ENCODE peak calls at places on chromosomes 7 and 10, in five cellular contexts. U is GM23248, E is HCT116, I is SK-N-SH, C is PC-3. N is an unnamed sample.

GRCh38 chr7:11127112-11127785 is 153.6 kb downstream of the PHF14 start:
- DNase-seq in U (peak; percentile 17), E (no peak), I (no peak), C (no peak), N (peak; percentile 13)

GRCh38 chr10:115829501-115830215 is 443.3 kb downstream of the GFRA1 start:
- DNase-seq in U (peak; percentile 78), E (no peak), I (no peak), C (no peak), N (peak; percentile 18)

GRCh38 chr7:157461805-157462771 is 125.3 kb downstream of the DNAJB6 start:
- DNase-seq in U (no peak), E (no peak), I (no peak), C (no peak), N (no peak)

GRCh38 chr7:113751547-113751946 is 167.3 kb downstream of the PPP1R3A start:
- DNase-seq in U (no peak), E (no peak), I (no peak), C (no peak), N (no peak)

GRCh38 chr10:92839191-92840085 is 8.9 kb upstream of the EXOC6 start:
- DNase-seq in U (peak; percentile 41), E (no peak), I (peak; percentile 63), C (no peak), N (peak; percentile 90)

GRCh38 chr10:2145486-2145885 is 408.2 kb upstream of the ADARB2 start:
- DNase-seq in U (no peak), E (no peak), I (no peak), C (no peak), N (peak; percentile 17)

GRCh38 chr10:70480254-70480861 is 1.8 kb downstream of the PALD1 start:
- DNase-seq in U (no peak), E (no peak), I (no peak), C (no peak), N (no peak)

GRCh38 chr7:19107392-19108147 is 9.9 kb downstream of the TWIST1 start:
- DNase-seq in U (peak; percentile 88), E (no peak), I (peak; percentile 77), C (peak; percentile 33), N (peak; percentile 73)

GRCh38 chr10:29980084-29980483 is 79.3 kb downstream of the JCAD start:
- DNase-seq in U (no peak), E (no peak), I (no peak), C (peak; percentile 58), N (no peak)

GRCh38 chr7:108459922-108460551 is 3.8 kb upstream of the NRCAM start:
- DNase-seq in U (peak; percentile 44), E (peak; percentile 4), I (peak; percentile 66), C (peak; percentile 55), N (peak; percentile 70)

GRCh38 chr7:19368540-19368939 is 223.3 kb upstream of the FERD3L start:
- DNase-seq in U (peak; percentile 31), E (no peak), I (no peak), C (no peak), N (peak; percentile 31)

GRCh38 chr7:21733837-21734236 is 191.0 kb downstream of the DNAH11 start:
- DNase-seq in U (no peak), E (no peak), I (no peak), C (no peak), N (no peak)

GRCh38 chr10:15724683-15725082 is 5.0 kb upstream of the ITGA8 start:
- DNase-seq in U (no peak), E (no peak), I (no peak), C (no peak), N (no peak)

GRCh38 chr7:25854608-25855497 is 297.1 kb upstream of the NFE2L3 start:
- DNase-seq in U (peak; percentile 99), E (peak; percentile 99), I (peak; percentile 94), C (peak; percentile 92), N (peak; percentile 99)

GRCh38 chr7:28700790-28701203 is 257.3 kb downstream of the TRIL start:
- DNase-seq in U (peak; percentile 61), E (no peak), I (no peak), C (no peak), N (no peak)

GRCh38 chr10:110708776-110709443 is 64.8 kb downstream of the RBM20 start:
- DNase-seq in U (no peak), E (no peak), I (no peak), C (no peak), N (no peak)

GRCh38 chr7:101534015-101534803 is 94.9 kb downstream of the MYL10 start:
- DNase-seq in U (no peak), E (no peak), I (no peak), C (no peak), N (no peak)

GRCh38 chr7:143405158-143405557 is 3.5 kb downstream of the EPHA1 start:
- DNase-seq in U (no peak), E (no peak), I (peak; percentile 74), C (no peak), N (no peak)

GRCh38 chr10:110498087-110498981 is 627 bp downstream of the DUSP5 start:
- DNase-seq in U (peak; percentile 87), E (no peak), I (peak; percentile 76), C (no peak), N (peak; percentile 58)

GRCh38 chr10:131396108-131397010 is 84.8 kb upstream of the TCERG1L start:
- DNase-seq in U (peak; percentile 2), E (no peak), I (peak; percentile 57), C (no peak), N (peak; percentile 18)

GRCh38 chr7:92177362-92177761 is 1.6 kb downstream of the LRRD1 start:
- DNase-seq in U (peak; percentile 38), E (no peak), I (no peak), C (peak; percentile 39), N (no peak)

GRCh38 chr7:18068745-18069144 is 41.1 kb upstream of the PRPS1L1 start:
- DNase-seq in U (no peak), E (no peak), I (no peak), C (no peak), N (no peak)

GRCh38 chr10:28375399-28376354 is 72.8 kb upstream of the MPP7 start:
- DNase-seq in U (peak; percentile 40), E (peak; percentile 93), I (no peak), C (peak; percentile 94), N (peak; percentile 36)

GRCh38 chr10:26528715-26529393 is 90.7 kb downstream of the APBB1IP start:
- DNase-seq in U (no peak), E (no peak), I (no peak), C (no peak), N (no peak)

GRCh38 chr10:112832361-112832878 is 117.6 kb upstream of the TCF7L2 start:
- DNase-seq in U (peak; percentile 14), E (peak; percentile 62), I (no peak), C (peak; percentile 53), N (peak; percentile 96)

GRCh38 chr10:132965411-132966057 is 23.2 kb upstream of the CFAP46 start:
- DNase-seq in U (no peak), E (no peak), I (no peak), C (no peak), N (no peak)

GRCh38 chr10:130541090-130541489 is 404.9 kb downstream of the GLRX3 start:
- DNase-seq in U (no peak), E (no peak), I (no peak), C (no peak), N (no peak)

GRCh38 chr10:43120948-43121290 is 17.3 kb upstream of the CSGALNACT2 start:
- DNase-seq in U (no peak), E (no peak), I (no peak), C (no peak), N (no peak)

GRCh38 chr7:98463837-98464557 is 63.1 kb upstream of the BAIAP2L1 start:
- DNase-seq in U (no peak), E (no peak), I (no peak), C (no peak), N (no peak)

GRCh38 chr7:5610500-5611186 is 170.8 kb downstream of the RNF216 start:
- DNase-seq in U (no peak), E (no peak), I (peak; percentile 41), C (no peak), N (no peak)

GRCh38 chr10:21726601-21727295 is 192.7 kb downstream of the MLLT10 start:
- DNase-seq in U (no peak), E (no peak), I (no peak), C (peak; percentile 39), N (no peak)

GRCh38 chr7:105012503-105013282 is 1.3 kb upstream of the KMT2E start:
- DNase-seq in U (peak; percentile 99), E (peak; percentile 93), I (peak; percentile 98), C (peak; percentile 96), N (peak; percentile 98)

GRCh38 chr10:97336942-97337719 is 2.6 kb upstream of the FRAT2 start:
- DNase-seq in U (no peak), E (no peak), I (no peak), C (peak; percentile 60), N (peak; percentile 79)

GRCh38 chr10:114472874-114473248 is 68.6 kb upstream of the AFAP1L2 start:
- DNase-seq in U (no peak), E (no peak), I (no peak), C (no peak), N (no peak)

GRCh38 chr10:72248477-72249151 is 25.1 kb upstream of the DDIT4 start:
- DNase-seq in U (peak; percentile 33), E (no peak), I (peak; percentile 35), C (no peak), N (peak; percentile 76)

GRCh38 chr7:52911326-52911725 is 124.1 kb upstream of the POM121L12 start:
- DNase-seq in U (no peak), E (no peak), I (no peak), C (no peak), N (no peak)

GRCh38 chr7:52911795-52912194 is 123.6 kb upstream of the POM121L12 start:
- DNase-seq in U (no peak), E (no peak), I (no peak), C (no peak), N (no peak)

DNA sequence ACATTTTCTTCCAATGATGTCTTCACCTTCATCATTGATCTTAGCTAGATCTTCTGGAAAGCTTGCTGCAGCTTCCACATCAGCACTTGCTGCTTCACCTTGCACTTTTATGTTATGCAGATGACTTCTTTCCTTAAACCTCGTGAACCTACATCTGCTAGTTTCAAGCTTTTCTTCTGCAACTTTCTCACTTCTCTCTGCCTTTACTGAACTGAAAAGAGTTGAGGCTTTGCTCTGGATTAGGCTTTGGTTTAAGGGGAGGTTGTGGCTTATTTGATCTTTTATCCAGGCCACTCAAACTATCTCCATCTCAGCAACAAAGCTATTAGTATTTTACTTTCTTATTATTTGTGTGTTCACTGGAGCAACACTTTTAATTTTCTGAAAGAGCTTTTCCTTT is 125.5 kb upstream of the POM121L12 start:
- DNase-seq in U (no peak), E (no peak), I (no peak), C (no peak), N (no peak)
- H3K9me2 ChIP-seq in U (no peaks in the 10 kb centered on the region), E (no peaks in the 10 kb centered on the region), I (no peaks in the 10 kb centered on the region), C (no peaks in the 10 kb centered on the region), N (no peaks in the 10 kb centered on the region)

GRCh38 chr7:137609500-137609899 is 237.3 kb downstream of the DGKI start:
- DNase-seq in U (no peak), E (no peak), I (no peak), C (no peak), N (no peak)
- H3K9me2 ChIP-seq in U (no peaks in the 10 kb centered on the region), E (no peaks in the 10 kb centered on the region), I (no peaks in the 10 kb centered on the region), C (no peaks in the 10 kb centered on the region), N (no peaks in the 10 kb centered on the region)

GRCh38 chr7:43680736-43681135 is 48.6 kb downstream of the COA1 start:
- DNase-seq in U (no peak), E (no peak), I (no peak), C (no peak), N (no peak)
- H3K9me2 ChIP-seq in U (no peaks in the 10 kb centered on the region), E (no peaks in the 10 kb centered on the region), I (no peaks in the 10 kb centered on the region), C (no peaks in the 10 kb centered on the region), N (no peaks in the 10 kb centered on the region)

DNA sequence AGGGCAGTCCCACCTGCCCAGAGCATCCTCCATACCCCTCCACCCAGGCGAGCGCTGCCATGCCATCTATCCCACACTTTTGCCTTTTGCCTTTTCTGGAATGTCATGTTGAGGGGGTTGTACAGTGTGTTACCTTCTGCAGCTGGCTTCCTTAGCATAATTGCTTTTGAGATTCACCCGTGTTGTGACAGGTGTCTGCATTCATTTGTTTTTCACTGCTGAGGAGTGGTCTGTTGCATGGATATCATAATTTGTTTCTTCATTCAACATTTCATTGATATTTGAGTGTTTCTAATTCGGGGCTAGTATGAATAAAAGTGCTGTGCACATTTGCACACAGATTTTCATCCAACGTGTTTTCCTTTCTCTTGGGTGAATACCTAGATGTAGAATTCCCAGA is 353.9 kb downstream of the PAXIP1 start:
- DNase-seq in U (no peak), E (no peak), I (no peak), C (no peak), N (no peak)
- H3K9me2 ChIP-seq in U (no peaks in the 10 kb centered on the region), E (no peaks in the 10 kb centered on the region), I (no peaks in the 10 kb centered on the region), C (no peaks in the 10 kb centered on the region), N (no peaks in the 10 kb centered on the region)